ENCODE peak calls at places on chromosomes 13 and 19, in four cellular contexts. T is HepG2, S is H1, U is K562. W is an unnamed sample.

GRCh38 chr19:35088514-35088913 is 27.1 kb upstream of the FXYD3 start:
- DNase-seq in S (no peak), U (no peak), T (no peak), W (peak)

GRCh38 chr13:18943721-18944391 is 237.8 kb downstream of the TUBA3C start:
- DNase-seq in T (no peak), U (no peak), S (no peak), W (no peak)

GRCh38 chr19:54282706-54283105 is 1.8 kb upstream of the LILRB2 start:
- DNase-seq in T (no peak), U (no peak), S (no peak), W (no peak)

GRCh38 chr13:72896869-72897268 is 114.9 kb downstream of the PIBF1 start:
- DNase-seq in T (no peak), U (no peak), S (no peak), W (no peak)

GRCh38 chr19:39151209-39151608 is 25.6 kb downstream of the PAK4 start:
- DNase-seq in S (no peak), T (no peak), U (no peak), W (no peak)

GRCh38 chr19:33905937-33906577 is 109.4 kb downstream of the KCTD15 start:
- DNase-seq in U (peak), T (no peak), S (peak), W (peak)

GRCh38 chr13:22777207-22777606 is 403.6 kb upstream of the SGCG start:
- DNase-seq in U (no peak), S (no peak), T (no peak), W (no peak)

GRCh38 chr13:76879211-76879875 is 6.9 kb downstream of the KCTD12 start:
- DNase-seq in U (no peak), S (no peak), T (no peak), W (no peak)

GRCh38 chr19:49880162-49880869 is 2.8 kb downstream of the TBC1D17 start:
- DNase-seq in U (no peak), S (no peak), T (no peak), W (no peak)

GRCh38 chr19:28404462-28404861 is 808.5 kb downstream of the UQCRFS1 start:
- DNase-seq in T (no peak), U (no peak), S (no peak), W (no peak)

GRCh38 chr19:55161571-55162322 is 4.2 kb upstream of the TNNI3 start:
- DNase-seq in T (no peak), S (no peak), U (no peak), W (no peak)

GRCh38 chr19:47152205-47152604 is 21.6 kb downstream of the SAE1 start:
- DNase-seq in T (no peak), U (no peak), S (no peak), W (no peak)

GRCh38 chr19:21934131-21934530 is 76.6 kb downstream of the ZNF208 start:
- DNase-seq in S (no peak), T (no peak), U (no peak), W (no peak)

GRCh38 chr13:33799950-33800592 is 17.9 kb upstream of the RFC3 start:
- DNase-seq in U (no peak), S (no peak), T (peak), W (no peak)

GRCh38 chr19:23914402-23915286 is at the start of gene ZNF726:
- DNase-seq in S (no peak), U (peak), T (no peak), W (peak)

GRCh38 chr19:23913931-23914330 is 755 bp upstream of the ZNF726 start:
- DNase-seq in T (no peak), S (no peak), U (no peak), W (no peak)

GRCh38 chr19:23916991-23917390 is 2.3 kb downstream of the ZNF726 start:
- DNase-seq in S (no peak), T (no peak), U (no peak), W (no peak)

DNA sequence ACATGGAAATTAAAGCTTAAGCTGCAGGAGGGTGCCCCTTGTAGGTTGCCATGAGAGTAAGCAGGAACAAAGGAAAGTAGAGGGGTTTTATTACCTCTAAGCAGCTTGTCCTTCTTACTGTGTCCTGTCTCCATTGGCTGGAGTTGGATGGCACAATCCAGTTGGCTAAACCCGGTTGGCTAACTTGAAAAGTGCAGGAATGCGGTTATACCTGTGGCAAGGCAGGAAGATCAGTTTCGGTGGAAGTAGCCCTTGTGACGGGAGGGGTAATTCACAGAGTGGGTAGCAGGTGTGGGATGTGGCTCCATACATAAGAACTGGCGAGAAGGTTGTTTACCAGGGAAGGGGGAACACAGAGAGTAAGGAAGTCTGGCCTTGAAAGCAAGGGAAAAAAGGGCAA is 3.2 kb downstream of the ZNF726 start:
- DNase-seq in U (no peak), S (no peak), T (no peak), W (no peak)
- TF ChIP-seq RNF2 in U (no peak), S (no peak), T (no peak), W (no peak)

DNA sequence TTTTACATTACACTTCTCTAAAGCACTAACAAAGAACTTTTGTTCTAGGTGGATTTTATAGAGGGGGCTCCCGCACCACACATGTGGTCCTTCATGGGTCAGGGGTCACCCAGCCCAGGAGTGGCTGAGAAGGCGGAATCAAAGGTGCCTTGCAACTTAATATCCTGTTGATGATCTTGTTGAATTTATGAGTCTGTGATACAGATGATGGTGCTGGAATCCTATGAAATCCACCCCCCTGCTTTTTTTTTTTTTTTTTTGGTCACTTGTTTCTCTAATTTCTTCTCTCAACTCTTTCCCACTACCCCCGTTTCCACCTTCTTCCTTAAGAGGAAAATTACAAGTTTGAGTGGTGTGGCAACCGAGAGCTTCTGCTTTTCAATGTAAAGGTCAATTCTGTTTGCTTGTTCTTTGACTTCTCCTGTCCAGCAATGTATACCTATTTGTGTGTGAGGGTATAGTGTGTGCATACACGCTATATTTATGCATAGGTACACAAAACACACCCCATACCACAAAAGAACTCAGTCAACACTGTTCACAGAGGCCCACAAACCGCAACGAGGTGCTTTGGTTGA is 4.2 kb upstream of the ZIC2 start:
- DNase-seq in T (peak), S (peak), U (no peak), W (no peak)
- TF ChIP-seq HDAC2 in T (no peak), S (no peak), U (no peak), W (no peak)

DNA sequence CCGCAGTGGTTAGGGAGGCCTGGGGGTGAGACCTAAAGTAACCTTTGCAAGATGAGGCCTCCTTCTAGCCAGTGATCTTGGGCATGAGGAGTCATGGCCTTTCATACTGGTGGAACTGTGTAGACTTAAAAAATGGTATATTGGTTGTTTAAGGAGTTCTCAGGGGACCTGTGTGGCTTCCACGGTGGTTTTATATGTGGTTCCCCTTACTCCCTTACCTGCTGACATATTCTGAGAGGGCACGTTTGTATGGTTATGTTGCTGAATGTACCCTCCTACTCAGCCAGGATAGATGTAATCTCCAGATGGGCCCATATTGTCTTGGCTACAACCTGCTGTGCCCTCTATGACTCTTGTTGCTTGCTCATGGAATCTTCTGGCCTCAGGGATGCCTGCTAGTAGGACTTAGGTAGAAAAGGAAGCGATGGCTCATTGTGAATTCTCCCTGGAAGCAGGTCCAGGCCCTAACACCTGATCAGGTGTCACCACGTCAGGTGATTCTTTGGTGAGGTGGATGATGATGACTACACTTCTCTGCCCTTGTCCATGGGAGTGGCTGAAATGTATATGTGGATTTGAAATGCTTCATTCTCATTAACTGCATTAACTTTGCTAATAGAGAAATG is 1.8 kb downstream of the ZNF460 start:
- DNase-seq in T (no peak), U (no peak), S (no peak), W (no peak)
- TF ChIP-seq RNF2 in T (no peak), U (no peak), S (no peak), W (no peak)

GRCh38 chr13:45584816-45585215 is 30.7 kb downstream of the ERICH6B start:
- DNase-seq in T (peak), U (peak), S (no peak), W (peak)
- TF ChIP-seq HDAC2 in T (no peak), U (no peak), S (no peak), W (no peak)